ENCODE peak calls at places on chromosomes 12 and 14, in eight cellular contexts. G is mucosa of descending colon; R is NCI-H2081 treated with DMSO at 0.1 percent for 48 hours; C is non-pigmented ciliary epithelial cell; P is C1 segment of cervical spinal cord; H is activated T-helper 9 cell treated with anti-CD3 and anti-CD28 coated beads, Interleukin-2, amount 50 U/mL, for 16 hours; X is GF-D8; I is SK-N-SH. U is an unnamed sample.

GRCh38 chr14:68544150-68544892 is 248.5 kb downstream of the ZFP36L1 start:
- DNase-seq in X (no peak), P (no peak), R (no peak), H (no peak), I (no peak), C (peak; percentile 99), G (peak; percentile 58), U (peak; percentile 99)

GRCh38 chr14:31197671-31198070 is 9.9 kb downstream of the HECTD1 start:
- DNase-seq in I (no peak), C (no peak), H (no peak), R (no peak), X (no peak), G (no peak), P (no peak), U (no peak)

GRCh38 chr14:101767618-101768362 is 6.3 kb downstream of the PPP2R5C start:
- DNase-seq in X (no peak), P (no peak), H (no peak), C (no peak), I (no peak), R (no peak), G (no peak), U (no peak)

GRCh38 chr14:103692159-103692558 is 23.1 kb downstream of the XRCC3 start:
- DNase-seq in R (no peak), X (no peak), H (no peak), G (no peak), I (no peak), P (no peak), C (no peak), U (no peak)

GRCh38 chr12:3882896-3883564 is 9.8 kb upstream of the PARP11 start:
- DNase-seq in P (no peak), R (no peak), I (no peak), G (no peak), H (no peak), X (peak; percentile 15), C (peak; percentile 2), U (no peak)

GRCh38 chr12:121968880-121969279 is 50.5 kb downstream of the CFAP251 start:
- DNase-seq in P (no peak), C (no peak), X (peak; percentile 17), G (peak; percentile 21), I (no peak), H (no peak), R (no peak), U (no peak)

GRCh38 chr14:102620413-102620812 is 28.0 kb downstream of the RCOR1 start:
- DNase-seq in I (no peak), P (no peak), X (no peak), H (no peak), C (peak; percentile 31), G (no peak), R (no peak), U (peak; percentile 40)

GRCh38 chr12:1914116-1914911 is 4.1 kb downstream of the CACNA2D4 start:
- DNase-seq in P (no peak), C (no peak), G (no peak), R (no peak), H (no peak), X (no peak), I (peak; percentile 12), U (no peak)

GRCh38 chr12:572532-572899 is 90.7 kb downstream of the NINJ2 start:
- DNase-seq in G (no peak), C (no peak), I (no peak), X (no peak), P (no peak), H (no peak), R (no peak), U (no peak)

GRCh38 chr12:42564540-42564939 is 25.0 kb downstream of the PRICKLE1 start:
- DNase-seq in H (no peak), P (no peak), X (no peak), G (no peak), C (peak; percentile 53), R (no peak), I (no peak), U (peak; percentile 48)

GRCh38 chr14:76376001-76376404 is at the start of gene ESRRB:
- DNase-seq in H (no peak), I (peak; percentile 54), P (no peak), G (no peak), C (no peak), X (no peak), R (no peak), U (no peak)

GRCh38 chr12:120739031-120739762 is 13.6 kb downstream of the ACADS start:
- DNase-seq in R (no peak), X (no peak), H (no peak), C (no peak), I (no peak), G (no peak), P (no peak), U (no peak)

GRCh38 chr12:26507613-26508012 is 312.2 kb downstream of the SSPN start:
- DNase-seq in R (no peak), H (no peak), G (no peak), P (no peak), C (no peak), X (no peak), I (no peak), U (no peak)

GRCh38 chr14:84493779-84494178 is 1036.2 kb upstream of the FLRT2 start:
- DNase-seq in X (no peak), P (no peak), C (no peak), H (no peak), I (no peak), G (no peak), R (no peak), U (peak; percentile 19)

GRCh38 chr12:59678759-59679411 is 83.1 kb downstream of the SLC16A7 start:
- DNase-seq in X (no peak), H (no peak), I (no peak), R (no peak), G (no peak), P (no peak), C (no peak), U (no peak)

GRCh38 chr12:14993537-14994266 is 20.9 kb downstream of the PDE6H start:
- DNase-seq in H (no peak), C (peak; percentile 38), G (no peak), R (no peak), I (no peak), X (no peak), P (no peak), U (no peak)

GRCh38 chr12:497501-498160 is 37.9 kb downstream of the B4GALNT3 start:
- DNase-seq in C (no peak), G (no peak), X (no peak), I (no peak), R (no peak), H (no peak), P (no peak), U (no peak)

GRCh38 chr12:124531281-124531745 is 36.1 kb downstream of the NCOR2 start:
- DNase-seq in P (no peak), G (no peak), R (no peak), X (no peak), C (no peak), I (peak; percentile 88), H (no peak), U (no peak)

GRCh38 chr12:9256341-9256740 is 48.1 kb upstream of the PZP start:
- DNase-seq in P (no peak), G (no peak), X (no peak), H (no peak), R (no peak), I (peak; percentile 25), C (no peak), U (no peak)

GRCh38 chr12:15688838-15689237 is 100.3 kb downstream of the EPS8 start:
- DNase-seq in G (no peak), R (no peak), X (no peak), I (no peak), P (no peak), H (no peak), C (no peak), U (no peak)

GRCh38 chr12:94148841-94149780 is 734 bp downstream of the PLXNC1 start:
- DNase-seq in X (no peak), C (no peak), R (no peak), G (peak; percentile 57), I (peak; percentile 81), P (no peak), H (peak; percentile 35), U (no peak)

GRCh38 chr14:59134307-59134706 is 54.2 kb upstream of the DAAM1 start:
- DNase-seq in I (no peak), P (no peak), H (no peak), X (no peak), C (no peak), R (no peak), G (no peak), U (no peak)

GRCh38 chr12:121391619-121392324 is 8.1 kb upstream of the RNF34 start:
- DNase-seq in H (no peak), R (no peak), P (no peak), I (peak; percentile 81), X (peak; percentile 11), G (peak; percentile 28), C (peak; percentile 36), U (no peak)

GRCh38 chr14:89365071-89365801 is 51.8 kb downstream of the FOXN3 start:
- DNase-seq in X (peak; percentile 62), I (no peak), G (peak; percentile 55), H (peak; percentile 39), R (no peak), C (no peak), P (no peak), U (no peak)

GRCh38 chr12:91980345-91980744 is 165.3 kb downstream of the BTG1 start:
- DNase-seq in I (no peak), P (no peak), H (no peak), X (no peak), R (no peak), C (no peak), G (no peak), U (no peak)

GRCh38 chr14:49946320-49947141 is 53.6 kb downstream of the ARF6 start:
- DNase-seq in R (no peak), I (peak; percentile 63), P (no peak), H (peak; percentile 17), C (peak; percentile 67), G (peak; percentile 80), X (no peak), U (peak; percentile 81)

GRCh38 chr12:80186727-80187217 is 87.4 kb downstream of the OTOGL start:
- DNase-seq in P (no peak), I (peak; percentile 30), G (peak; percentile 60), H (no peak), C (peak; percentile 89), X (peak; percentile 7), R (no peak), U (peak; percentile 94)

GRCh38 chr12:128930591-128930990 is 77.3 kb downstream of the GLT1D1 start:
- DNase-seq in C (no peak), I (no peak), R (no peak), X (no peak), P (no peak), H (no peak), G (no peak), U (no peak)

GRCh38 chr12:90235642-90236041 is 527.0 kb upstream of the ATP2B1 start:
- DNase-seq in C (no peak), G (no peak), I (no peak), H (no peak), X (no peak), R (no peak), P (no peak), U (no peak)

GRCh38 chr14:95664546-95664945 is 21.7 kb upstream of the TCL1B start:
- DNase-seq in H (no peak), R (peak; percentile 36), P (no peak), I (no peak), C (no peak), X (no peak), G (no peak), U (no peak)

GRCh38 chr14:69543341-69544249 is 31.1 kb downstream of the CCDC177 start:
- DNase-seq in I (no peak), R (no peak), G (peak; percentile 15), H (peak; percentile 3), C (peak; percentile 81), P (no peak), X (no peak), U (peak; percentile 85)

GRCh38 chr14:51448831-51449665 is 202.7 kb upstream of the FRMD6 start:
- DNase-seq in X (no peak), C (no peak), G (peak; percentile 11), I (peak; percentile 45), H (no peak), P (no peak), R (no peak), U (peak; percentile 75)

GRCh38 chr12:21627924-21628323 is 23.3 kb upstream of the GYS2 start:
- DNase-seq in X (no peak), H (no peak), C (no peak), G (no peak), R (no peak), I (no peak), P (no peak), U (no peak)

GRCh38 chr14:36254020-36254614 is 66.3 kb downstream of the MBIP start:
- DNase-seq in P (no peak), G (no peak), H (no peak), X (no peak), R (no peak), I (no peak), C (no peak), U (no peak)

U was measured in astrocyte of the cerebellum.